ENCODE peak calls at places on chromosome 10, in six cellular contexts. B is EL; Z is amygdala; V is HCT116; G is NCI-H146; W is activated naive CD4-positive, alpha-beta T cell treated with anti-CD3 and anti-CD28 coated beads, Interleukin-2, amount 50 U/mL, for 16 hours. F is an unnamed sample.

GRCh38 chr10:21329995-21330627 is 195.4 kb downstream of the SKIDA1 start:
- DNase-seq in B (peak), Z (no peak), V (peak), G (peak), W (no peak), F (no peak)

GRCh38 chr10:119289227-119289925 is 82.0 kb downstream of the GRK5 start:
- DNase-seq in B (no peak), Z (no peak), V (no peak), G (no peak), W (no peak), F (no peak)

GRCh38 chr10:34696423-34696822 is 118.7 kb downstream of the PARD3 start:
- DNase-seq in B (peak), Z (no peak), V (no peak), G (no peak), W (no peak), F (no peak)

GRCh38 chr10:76432274-76433012 is 1001.0 kb downstream of the LRMDA start:
- DNase-seq in B (peak), Z (no peak), V (no peak), G (peak), W (no peak), F (no peak)

GRCh38 chr10:80144302-80145131 is 12.0 kb downstream of the PLAC9 start:
- DNase-seq in B (no peak), Z (no peak), V (peak), G (peak), W (peak), F (no peak)

GRCh38 chr10:71077143-71077581 is 135.2 kb upstream of the UNC5B start:
- DNase-seq in B (no peak), Z (no peak), V (no peak), G (peak), W (no peak), F (no peak)

GRCh38 chr10:72096115-72097000 is 8.0 kb upstream of the SPOCK2 start:
- DNase-seq in B (peak), Z (no peak), V (no peak), G (no peak), W (no peak), F (no peak)

GRCh38 chr10:104445359-104445758 is 91.7 kb downstream of the CFAP58 start:
- DNase-seq in B (peak), Z (no peak), V (no peak), G (no peak), W (no peak), F (no peak)

GRCh38 chr10:74957199-74958084 is 131.0 kb downstream of the KAT6B start:
- DNase-seq in B (no peak), Z (no peak), V (no peak), G (no peak), W (no peak), F (no peak)

GRCh38 chr10:29692121-29692539 is 57.4 kb upstream of the SVIL start:
- DNase-seq in B (no peak), Z (no peak), V (no peak), G (no peak), W (no peak), F (no peak)

GRCh38 chr10:15370212-15370740 is 813 bp downstream of the FAM171A1 start:
- DNase-seq in B (peak), Z (no peak), V (no peak), G (peak), W (peak), F (peak)

GRCh38 chr10:49446031-49446430 is 50.1 kb upstream of the DRGX start:
- DNase-seq in B (peak), Z (no peak), V (no peak), G (no peak), W (no peak), F (no peak)

GRCh38 chr10:93797825-93798224 is 40.1 kb downstream of the LGI1 start:
- DNase-seq in B (no peak), Z (no peak), V (no peak), G (no peak), W (no peak), F (no peak)

GRCh38 chr10:58818889-58819288 is 306.2 kb downstream of the BICC1 start:
- DNase-seq in B (peak), Z (no peak), V (no peak), G (no peak), W (no peak), F (no peak)

GRCh38 chr10:103917326-103918052 is 495 bp downstream of the STN1 start:
- DNase-seq in B (no peak), Z (no peak), V (no peak), G (peak), W (no peak), F (no peak)

GRCh38 chr10:23534761-23535160 is 95.9 kb downstream of the OTUD1 start:
- DNase-seq in B (no peak), Z (no peak), V (no peak), G (no peak), W (no peak), F (no peak)

GRCh38 chr10:18737841-18738240 is 78.6 kb downstream of the ARL5B start:
- DNase-seq in B (peak), Z (no peak), V (no peak), G (no peak), W (no peak), F (no peak)

GRCh38 chr10:44962870-44963738 is 3.5 kb downstream of the RASSF4 start:
- DNase-seq in B (no peak), Z (no peak), V (no peak), G (no peak), W (no peak), F (no peak)

GRCh38 chr10:75034131-75034512 is 77.3 kb upstream of the SAMD8 start:
- DNase-seq in B (no peak), Z (no peak), V (no peak), G (no peak), W (peak), F (no peak)

GRCh38 chr10:24503627-24504320 is 219.9 kb downstream of the ARHGAP21 start:
- DNase-seq in B (peak), Z (no peak), V (peak), G (peak), W (no peak), F (no peak)

GRCh38 chr10:12741255-12741915 is 260.1 kb downstream of the CCDC3 start:
- DNase-seq in B (no peak), Z (no peak), V (no peak), G (peak), W (no peak), F (no peak)

GRCh38 chr10:97713351-97713827 is at the start of gene MARVELD1:
- DNase-seq in B (peak), Z (no peak), V (no peak), G (peak), W (peak), F (no peak)

GRCh38 chr10:75202321-75203096 is 8.1 kb upstream of the VDAC2 start:
- DNase-seq in B (peak), Z (no peak), V (no peak), G (no peak), W (no peak), F (no peak)